ENCODE peak calls at places on chromosomes 13 and 19, in five cellular contexts. G is heart right ventricle; E is kidney; P is effector memory CD4-positive, alpha-beta T cell; T is A673. I is an unnamed sample.

GRCh38 chr13:21426238-21426637 is 32.9 kb downstream of the ZDHHC20 start:
- DNase-seq in T (no peak), G (no peak), P (no peak), E (no peak), I (no peak)

GRCh38 chr13:79776538-79776937 is 295.6 kb downstream of the NDFIP2 start:
- DNase-seq in P (no peak), T (peak), E (no peak), G (no peak), I (no peak)

GRCh38 chr19:48715681-48716171 is 3.8 kb downstream of the MAMSTR start:
- DNase-seq in E (peak), G (no peak), T (no peak), P (no peak), I (no peak)

GRCh38 chr19:40811478-40812341 is 12.7 kb downstream of the EGLN2 start:
- DNase-seq in T (no peak), P (no peak), E (peak), G (no peak), I (no peak)

GRCh38 chr13:75544681-75545333 is 4.8 kb upstream of the UCHL3 start:
- DNase-seq in P (no peak), G (no peak), T (no peak), E (peak), I (no peak)

GRCh38 chr19:4676955-4677731 is 7.0 kb upstream of the MYDGF start:
- DNase-seq in E (no peak), P (no peak), T (peak), G (peak), I (no peak)

GRCh38 chr19:40398417-40399056 is 8.6 kb upstream of the HIPK4 start:
- DNase-seq in E (no peak), T (no peak), P (peak), G (no peak), I (peak)

GRCh38 chr13:50989476-50989875 is 79.9 kb downstream of the RNASEH2B start:
- DNase-seq in T (no peak), P (no peak), G (no peak), E (no peak), I (no peak)

GRCh38 chr19:33438016-33438671 is 64.6 kb downstream of the CEBPG start:
- DNase-seq in P (no peak), T (no peak), E (peak), G (peak), I (no peak)

GRCh38 chr13:51519839-51520238 is 64.4 kb upstream of the WDFY2 start:
- DNase-seq in E (no peak), P (no peak), T (no peak), G (no peak), I (no peak)

GRCh38 chr13:31908696-31909386 is 122.7 kb upstream of the FRY start:
- DNase-seq in E (no peak), P (no peak), G (no peak), T (no peak), I (no peak)

GRCh38 chr13:77507931-77508776 is 27.4 kb upstream of the SCEL start:
- DNase-seq in T (no peak), E (no peak), P (no peak), G (no peak), I (no peak)

GRCh38 chr19:30335306-30335886 is 36.8 kb upstream of the ZNF536 start:
- DNase-seq in G (no peak), E (no peak), P (no peak), T (no peak), I (no peak)

GRCh38 chr13:106916329-106916728 is 348.4 kb upstream of the ARGLU1 start:
- DNase-seq in E (no peak), P (no peak), G (no peak), T (no peak), I (no peak)

GRCh38 chr19:52946322-52947310 is 16.1 kb downstream of the ZNF816 start:
- DNase-seq in E (peak), G (no peak), P (no peak), T (no peak), I (no peak)

GRCh38 chr13:34161829-34162544 is 344.0 kb downstream of the RFC3 start:
- DNase-seq in T (peak), P (no peak), E (no peak), G (no peak), I (no peak)

GRCh38 chr13:34413538-34414210 is 528.4 kb upstream of the NBEA start:
- DNase-seq in E (no peak), P (no peak), G (no peak), T (no peak), I (no peak)

GRCh38 chr13:46492946-46493345 is 60.0 kb upstream of the LRCH1 start:
- DNase-seq in E (no peak), P (no peak), G (peak), T (peak), I (peak)

GRCh38 chr13:90047600-90047999 is 1299.9 kb upstream of the MIR17HG start:
- DNase-seq in T (no peak), G (no peak), E (no peak), P (no peak), I (no peak)

GRCh38 chr13:20702945-20703784 is at the start of gene IL17D:
- DNase-seq in T (peak), G (no peak), P (no peak), E (peak), I (peak)

GRCh38 chr13:28093871-28094270 is 6.5 kb downstream of the FLT3 start:
- DNase-seq in G (no peak), P (no peak), E (no peak), T (no peak), I (no peak)

GRCh38 chr13:88097541-88097940 is 426.4 kb downstream of the SLITRK5 start:
- DNase-seq in T (peak), P (no peak), E (no peak), G (no peak), I (no peak)

GRCh38 chr13:98556417-98556816 is 20.5 kb downstream of the STK24 start:
- DNase-seq in T (no peak), E (no peak), G (no peak), P (no peak), I (no peak)

GRCh38 chr19:45798995-45799517 is 6.4 kb upstream of the DMWD start:
- DNase-seq in G (peak), T (peak), P (peak), E (no peak), I (peak)

GRCh38 chr13:106061781-106062180 is 473.7 kb downstream of the EFNB2 start:
- DNase-seq in E (no peak), P (no peak), T (no peak), G (no peak), I (no peak)

GRCh38 chr19:39156230-39156890 is 30.8 kb downstream of the PAK4 start:
- DNase-seq in P (no peak), G (no peak), E (no peak), T (no peak), I (no peak)

GRCh38 chr19:46958542-46958941 is 61.1 kb upstream of the NPAS1 start:
- DNase-seq in P (no peak), E (no peak), G (no peak), T (no peak), I (no peak)

GRCh38 chr13:56869671-56870070 is 271.0 kb upstream of the PRR20A start:
- DNase-seq in P (no peak), T (no peak), E (no peak), G (no peak), I (no peak)

GRCh38 chr13:51222510-51223283 is 499 bp downstream of the FAM124A start:
- DNase-seq in T (peak), G (no peak), E (no peak), P (no peak), I (no peak)

GRCh38 chr13:99198630-99199029 is 2.0 kb upstream of the UBAC2 start:
- DNase-seq in P (no peak), T (no peak), E (no peak), G (no peak), I (no peak)

GRCh38 chr13:98997051-98997730 is 19.3 kb upstream of the DOCK9 start:
- DNase-seq in G (no peak), E (no peak), P (no peak), T (no peak), I (no peak)

GRCh38 chr13:33126909-33127607 is 110.8 kb downstream of the KL start:
- DNase-seq in E (peak), T (no peak), G (no peak), P (no peak), I (no peak)
- H3K27ac ChIP-seq in E (peak), T (peak), G (peak), P (no peak), I (no peak)

DNA sequence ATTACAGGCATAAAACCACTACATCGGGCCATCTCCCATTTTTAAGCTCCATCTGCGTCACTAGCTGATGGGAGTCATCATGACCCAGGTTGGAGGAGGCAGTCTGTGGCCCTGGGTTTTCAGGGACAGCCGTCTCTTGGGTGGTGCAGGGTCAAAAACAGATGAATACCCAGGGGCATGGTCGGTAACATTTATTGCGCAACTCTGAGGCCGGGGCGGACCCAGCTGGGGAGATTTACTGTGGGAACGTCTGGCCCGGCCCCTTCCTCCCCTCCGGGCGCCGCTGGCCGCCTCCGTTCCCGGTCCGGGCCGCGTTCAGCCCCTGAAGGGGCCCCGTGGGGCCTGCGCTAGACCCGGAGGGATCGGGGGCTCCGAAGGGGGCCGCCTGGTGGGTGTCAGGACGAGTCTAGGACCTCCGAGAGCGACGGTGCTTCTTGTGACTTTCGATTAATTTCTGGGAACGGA is 1.3 kb upstream of the RGL3 start:
- DNase-seq in T (no peak), G (peak), P (no peak), E (peak), I (no peak)
- H3K4me3 ChIP-seq in T (no peak), G (peak), P (no peak), E (peak), I (peak)

DNA sequence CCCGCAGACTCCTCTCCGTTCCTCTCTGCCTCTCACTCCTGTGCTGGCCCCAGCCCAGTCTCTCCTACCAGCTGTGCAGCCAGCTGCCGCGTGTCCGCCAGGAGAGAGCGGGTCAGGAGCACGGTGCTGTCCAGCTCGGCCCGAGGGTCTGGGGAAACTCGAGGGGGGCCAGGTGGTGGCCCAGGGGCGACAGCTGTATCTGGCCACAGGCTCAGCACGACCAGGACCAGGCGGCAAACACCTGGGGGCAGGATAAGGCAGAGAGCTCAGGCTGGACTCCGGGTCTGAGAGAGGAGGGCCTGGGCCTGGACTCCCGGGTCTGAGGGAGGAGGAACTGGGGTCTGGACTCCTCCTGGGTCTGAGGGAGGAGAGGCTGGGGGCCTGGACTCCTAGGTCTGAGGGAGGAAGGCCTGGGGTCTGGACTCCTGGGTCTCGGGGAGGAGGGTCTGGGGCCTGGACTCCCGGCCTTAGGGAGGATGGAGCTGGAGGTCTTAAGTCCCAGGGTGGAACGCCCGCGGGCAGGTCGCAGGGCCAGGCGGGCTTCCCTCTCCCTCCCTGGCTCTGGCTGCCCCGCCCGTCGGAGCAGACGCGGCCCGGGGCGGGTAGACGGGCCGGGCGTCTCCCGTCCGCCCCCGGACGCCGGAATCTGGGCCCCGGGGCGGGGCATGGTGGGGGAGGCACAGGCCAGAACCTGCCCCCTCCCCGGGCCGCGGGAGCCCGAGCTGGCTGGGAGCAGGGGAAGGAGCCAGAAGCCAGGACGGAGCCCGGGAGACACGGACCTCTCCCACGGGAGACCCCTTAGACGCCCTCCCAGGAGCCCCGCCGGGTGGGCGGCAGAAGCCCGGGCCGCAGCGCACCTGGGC is 1.3 kb downstream of the IL11 start:
- DNase-seq in G (no peak), P (no peak), T (no peak), E (peak), I (no peak)
- H3K27ac ChIP-seq in G (no peak), P (no peak), T (no peak), E (no peak), I (no peak)

DNA sequence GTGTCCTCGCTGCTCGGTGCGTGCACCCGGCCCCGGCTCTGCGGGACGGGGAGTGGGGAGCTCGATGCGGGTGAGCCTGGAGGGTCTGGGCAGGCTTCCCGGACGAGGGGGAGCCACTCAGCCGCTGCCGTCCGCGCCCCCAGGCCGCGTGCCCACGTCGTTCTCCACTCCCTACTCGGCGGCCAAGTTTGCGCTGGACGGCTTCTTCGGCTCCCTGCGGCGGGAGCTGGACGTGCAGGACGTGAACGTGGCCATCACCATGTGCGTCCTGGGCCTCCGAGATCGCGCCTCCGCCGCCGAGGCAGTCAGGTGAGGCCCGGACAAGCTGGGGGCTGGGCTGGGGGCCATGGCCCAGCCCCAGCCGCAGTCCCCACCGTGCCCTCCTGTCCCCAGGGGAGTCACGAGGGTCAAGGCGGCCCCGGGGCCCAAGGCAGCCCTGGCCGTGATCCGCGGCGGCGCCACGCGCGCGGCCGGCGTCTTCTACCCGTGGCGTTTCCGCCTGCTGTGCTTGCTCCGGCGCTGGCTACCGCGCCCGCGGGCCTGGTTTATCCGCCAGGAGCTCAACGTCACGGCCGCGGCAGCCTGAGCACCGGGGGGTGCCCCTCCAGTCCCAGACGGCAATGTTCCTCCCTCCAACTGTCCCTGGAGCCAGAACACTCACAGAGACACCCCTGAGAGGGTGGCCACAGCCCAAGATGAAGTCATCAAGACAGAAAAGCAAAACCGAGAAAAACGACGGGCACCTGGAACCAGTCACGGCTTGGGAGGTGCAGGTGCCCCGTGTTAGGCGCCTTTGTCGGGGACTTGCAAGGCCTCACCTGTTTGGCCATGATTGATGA is 2.5 kb upstream of the RPL36 start:
- DNase-seq in T (no peak), G (no peak), P (no peak), E (no peak), I (no peak)
- H3K4me3 ChIP-seq in T (peak), G (peak), P (peak), E (peak), I (peak)

DNA sequence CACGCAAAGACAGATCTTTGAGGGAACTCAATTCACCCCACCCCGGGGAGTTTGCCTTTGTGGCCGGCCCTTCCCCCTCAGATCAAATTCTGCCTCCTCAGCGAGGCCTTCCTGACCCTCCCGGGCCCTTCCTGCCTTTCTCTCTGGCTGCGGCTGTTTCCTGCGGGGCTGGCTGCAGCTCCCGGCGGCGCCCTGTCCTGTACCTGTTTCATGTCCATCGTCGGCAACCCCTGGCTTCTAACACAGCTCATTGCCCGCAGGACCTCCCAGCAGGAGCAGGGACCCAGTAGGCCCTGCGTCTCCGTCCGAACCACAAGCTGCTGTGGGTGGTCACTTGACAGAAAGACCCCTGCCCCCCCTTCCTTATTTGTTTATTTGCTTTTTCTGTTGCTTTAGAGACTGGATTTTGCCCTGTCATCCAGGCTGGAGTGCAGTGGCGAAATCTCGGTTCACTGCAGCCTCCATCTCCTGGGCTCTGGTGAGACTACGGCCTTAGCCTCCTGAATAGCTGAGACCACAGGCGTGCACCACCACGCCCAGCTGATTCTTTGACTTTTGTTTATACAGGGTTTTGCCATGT is 7.7 kb upstream of the PTBP1 start:
- DNase-seq in E (peak), P (no peak), G (peak), T (no peak), I (no peak)
- H3K27ac ChIP-seq in E (peak), P (no peak), G (peak), T (no peak), I (no peak)

DNA sequence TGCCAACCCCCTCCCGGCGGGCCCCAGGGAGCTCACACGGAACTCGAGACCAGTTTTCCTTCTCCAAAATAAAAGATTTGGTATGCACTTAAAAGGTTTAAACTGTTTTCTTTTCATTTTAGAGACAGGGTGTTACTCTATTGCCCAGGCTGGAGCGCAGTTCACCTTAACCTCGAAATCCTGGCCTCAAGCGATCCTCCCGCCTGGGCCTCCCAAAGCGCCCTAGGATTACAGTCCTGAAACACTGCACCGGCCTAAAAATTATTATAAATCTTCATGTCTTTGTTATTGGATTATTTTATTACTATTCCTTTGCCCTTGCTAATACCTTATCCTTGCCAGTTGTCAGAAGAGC is 553 bp upstream of the SLC7A1 start:
- DNase-seq in P (no peak), G (no peak), E (no peak), T (no peak), I (no peak)
- H3K4me3 ChIP-seq in P (peak), G (peak), E (peak), T (peak), I (peak)

GRCh38 chr13:110323172-110323851 is 16.2 kb downstream of the COL4A2 start:
- DNase-seq in G (no peak), E (no peak), T (peak), P (no peak), I (no peak)
- H3K27ac ChIP-seq in G (peak), E (no peak), T (peak), P (no peak), I (no peak)

DNA sequence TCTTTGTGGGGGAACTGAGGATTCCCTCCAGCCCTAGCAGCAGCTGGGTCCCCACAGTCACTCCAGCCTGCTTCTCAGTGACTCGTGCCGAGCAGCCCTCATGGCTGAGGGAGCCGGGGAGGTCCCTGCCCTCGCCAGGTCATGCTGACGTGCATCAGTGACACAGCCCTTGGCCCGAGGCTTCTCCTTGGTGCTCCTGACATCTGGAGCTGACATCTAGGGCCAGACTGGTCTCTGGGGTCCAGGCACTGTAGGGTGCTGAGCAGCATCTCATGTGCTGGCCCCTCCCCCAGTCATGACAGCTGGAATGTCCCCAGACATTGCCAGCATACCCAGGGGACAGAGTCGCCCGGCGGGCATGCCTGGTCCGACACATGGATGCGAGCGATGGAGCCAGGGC is 14.4 kb downstream of the COMP start:
- DNase-seq in G (no peak), P (no peak), T (no peak), E (no peak), I (no peak)
- H3K4me3 ChIP-seq in G (no peak), P (no peak), T (no peak), E (no peak), I (no peak)

DNA sequence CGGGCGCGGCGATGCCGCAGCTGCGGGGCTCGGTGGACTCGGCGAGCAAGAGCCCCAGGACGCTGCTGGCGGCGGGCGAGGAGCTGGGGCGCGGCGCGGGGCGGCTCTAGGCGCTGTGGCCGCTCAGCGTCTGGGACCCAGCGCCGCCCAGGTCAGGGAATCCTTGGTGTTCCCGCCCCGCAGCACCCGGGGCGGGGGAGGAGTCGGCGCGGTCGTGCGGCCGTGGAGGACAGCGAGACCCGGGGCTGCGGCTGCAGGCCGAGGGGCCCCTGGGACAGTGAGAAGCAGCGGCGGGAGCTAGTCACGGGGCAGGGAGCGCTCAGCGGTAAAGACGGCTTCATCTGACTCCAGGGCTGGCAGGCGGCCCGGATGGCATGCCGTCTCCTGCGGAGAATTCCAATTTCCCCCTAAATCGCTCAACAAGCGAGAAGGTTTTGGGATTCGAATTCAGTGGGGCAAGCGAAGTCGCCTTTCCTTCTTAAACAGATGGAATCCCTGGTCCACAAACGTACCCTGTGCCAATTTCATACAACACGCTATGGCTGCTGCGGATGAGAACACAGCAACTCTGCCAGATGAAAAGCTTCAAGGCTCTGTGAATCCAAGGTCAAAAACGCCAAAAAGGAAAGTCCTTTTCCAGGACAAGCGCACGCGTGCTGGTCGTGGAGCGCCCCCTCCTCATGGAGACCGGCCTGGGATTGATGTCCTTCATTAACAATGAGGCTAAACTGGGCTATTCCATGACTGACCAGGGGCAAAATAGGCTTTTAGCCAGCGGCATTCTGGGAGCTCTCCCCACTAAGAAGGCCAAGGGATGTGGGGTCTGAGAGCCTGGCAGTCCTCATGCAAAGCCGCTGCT is 4.2 kb upstream of the ZSCAN4 start:
- DNase-seq in P (no peak), E (peak), G (peak), T (peak), I (peak)
- H3K27ac ChIP-seq in P (no peak), E (no peak), G (peak), T (no peak), I (no peak)